ENCODE peak calls at places on chromosome 7, in eight cellular contexts. R, G, M, J, Q, X, I and C are unnamed samples.

GRCh38 chr7:44615149-44615611 is 8.8 kb downstream of the OGDH start:
- DNase-seq in R (no peak), G (peak; percentile 78), M (no peak), J (peak; percentile 48), Q (peak; percentile 64), X (no peak), I (peak; percentile 78), C (no peak)

GRCh38 chr7:23106491-23106800 is 861 bp downstream of the KLHL7 start:
- DNase-seq in R (no peak), G (no peak), M (no peak), J (no peak), Q (no peak), X (peak; percentile 80), I (no peak), C (peak; percentile 86)

GRCh38 chr7:156895024-156895780 is 2.2 kb upstream of the LMBR1 start:
- DNase-seq in R (no peak), G (no peak), M (no peak), J (peak; percentile 20), Q (no peak), X (no peak), I (no peak), C (no peak)

GRCh38 chr7:70694909-70695803 is 436.8 kb upstream of the GALNT17 start:
- DNase-seq in R (no peak), G (no peak), M (peak; percentile 29), J (peak; percentile 13), Q (peak; percentile 53), X (peak; percentile 48), I (peak; percentile 59), C (no peak)

GRCh38 chr7:32507416-32507815 is 12.1 kb downstream of the AVL9 start:
- DNase-seq in R (no peak), G (no peak), M (no peak), J (no peak), Q (no peak), X (no peak), I (no peak), C (no peak)

GRCh38 chr7:44569958-44570357 is 3.8 kb downstream of the DDX56 start:
- DNase-seq in R (no peak), G (no peak), M (no peak), J (no peak), Q (no peak), X (no peak), I (no peak), C (no peak)

GRCh38 chr7:158695726-158696452 is 8.7 kb downstream of the NCAPG2 start:
- DNase-seq in R (no peak), G (peak; percentile 82), M (no peak), J (peak; percentile 84), Q (no peak), X (peak; percentile 64), I (peak; percentile 67), C (no peak)

GRCh38 chr7:142516038-142516501 is 233.2 kb upstream of the PRSS1 start:
- DNase-seq in R (no peak), G (no peak), M (no peak), J (no peak), Q (no peak), X (peak; percentile 83), I (peak; percentile 80), C (peak; percentile 29)

GRCh38 chr7:158394936-158395335 is 192.7 kb downstream of the PTPRN2 start:
- DNase-seq in R (no peak), G (no peak), M (peak; percentile 27), J (peak; percentile 34), Q (no peak), X (peak; percentile 82), I (peak; percentile 42), C (no peak)

GRCh38 chr7:34062341-34062740 is 157.0 kb downstream of the BMPER start:
- DNase-seq in R (no peak), G (no peak), M (no peak), J (no peak), Q (no peak), X (no peak), I (no peak), C (no peak)

GRCh38 chr7:134605978-134606923 is 40.4 kb upstream of the BPGM start:
- DNase-seq in R (peak; percentile 72), G (peak; percentile 77), M (peak; percentile 42), J (peak; percentile 67), Q (peak; percentile 67), X (peak; percentile 83), I (peak; percentile 46), C (peak; percentile 36)

GRCh38 chr7:21767300-21767900 is 178.3 kb downstream of the CDCA7L start:
- DNase-seq in R (no peak), G (no peak), M (peak; percentile 13), J (peak; percentile 26), Q (no peak), X (peak; percentile 94), I (peak; percentile 95), C (no peak)

GRCh38 chr7:1734331-1734730 is 64.3 kb downstream of the ELFN1 start:
- DNase-seq in R (no peak), G (no peak), M (no peak), J (no peak), Q (no peak), X (no peak), I (no peak), C (no peak)

DNA sequence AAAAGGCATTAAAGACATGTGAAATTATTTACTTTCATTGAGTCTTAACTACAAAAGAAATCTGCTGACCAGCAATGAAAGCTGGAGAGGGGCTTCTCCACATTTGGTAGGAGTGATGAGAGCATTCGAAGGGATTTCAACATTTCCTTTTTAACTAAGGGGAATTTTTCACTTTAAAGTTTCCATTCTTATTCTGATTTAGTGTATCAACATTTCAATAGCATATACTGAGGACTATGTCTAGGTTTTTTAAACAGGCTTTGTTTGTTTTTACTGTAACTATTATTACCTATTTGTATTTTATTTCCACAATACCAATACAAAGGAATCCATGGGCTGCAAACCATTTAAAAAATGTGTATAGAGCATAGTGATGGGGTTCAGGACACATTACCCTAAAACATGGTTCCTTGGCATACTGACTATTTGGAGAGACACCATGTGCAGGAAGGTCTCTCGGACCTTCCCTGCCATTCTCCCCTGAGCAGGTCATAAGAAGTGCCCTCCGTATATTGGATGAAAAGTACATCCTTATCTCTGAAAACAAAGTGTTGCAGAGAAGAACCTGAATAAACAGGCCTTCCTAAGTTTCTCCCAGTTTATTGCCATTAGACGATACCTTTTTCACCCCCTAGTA is 278.7 kb downstream of the DOCK4 start:
- DNase-seq in R (no peak), G (no peak), M (no peak), J (no peak), Q (no peak), X (peak; percentile 68), I (no peak), C (no peak)
- H3K27ac ChIP-seq in R (no peak overlapping the region), G (no peak overlapping the region), M (no peak overlapping the region), J (no peak overlapping the region), Q (no peak overlapping the region), X (peak overlapping the region; percentile 84), I (no peak overlapping the region), C (no peak overlapping the region)

GRCh38 chr7:111933614-111934013 is 272.6 kb downstream of the DOCK4 start:
- DNase-seq in R (no peak), G (no peak), M (no peak), J (no peak), Q (no peak), X (no peak), I (no peak), C (no peak)

GRCh38 chr7:111929258-111929657 is 276.9 kb downstream of the DOCK4 start:
- DNase-seq in R (no peak), G (no peak), M (no peak), J (no peak), Q (no peak), X (no peak), I (no peak), C (no peak)

GRCh38 chr7:111931958-111932357 is 274.2 kb downstream of the DOCK4 start:
- DNase-seq in R (no peak), G (no peak), M (no peak), J (no peak), Q (no peak), X (no peak), I (no peak), C (no peak)

DNA sequence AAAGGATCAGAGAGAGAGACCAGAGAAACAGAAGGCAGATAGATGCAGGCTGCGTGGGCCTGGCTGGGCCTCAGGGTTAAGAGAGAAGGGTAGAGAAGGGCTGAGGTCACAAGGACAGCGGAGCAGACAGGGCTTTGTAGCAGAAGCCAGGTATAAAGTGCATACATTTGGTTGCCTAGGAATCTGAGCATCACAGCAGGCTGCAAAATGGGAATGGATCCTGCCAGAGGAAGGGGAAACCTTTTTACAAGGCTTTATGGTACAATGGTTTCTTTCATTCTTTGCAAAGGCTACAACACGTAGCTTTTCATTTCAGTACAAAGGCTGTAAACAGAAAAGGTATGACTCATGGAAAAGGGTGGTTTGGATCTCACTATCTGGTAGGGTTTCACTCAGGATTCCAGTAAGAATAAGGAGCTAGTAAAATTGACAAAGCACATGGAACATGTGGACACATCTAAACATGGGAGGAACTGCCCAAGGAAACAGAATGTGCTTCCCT is 275.1 kb downstream of the DOCK4 start:
- DNase-seq in R (no peak), G (no peak), M (no peak), J (no peak), Q (no peak), X (peak; percentile 42), I (peak; percentile 63), C (no peak)
- H3K27ac ChIP-seq in R (peak overlapping the region; percentile 56), G (no peak overlapping the region), M (peak overlapping the region; percentile 72), J (no peak overlapping the region), Q (peak overlapping the region; percentile 30), X (peak overlapping the region; percentile 33), I (no peak overlapping the region), C (no peak overlapping the region)

GRCh38 chr7:5348134-5349004 is 65.6 kb downstream of the SLC29A4 start:
- DNase-seq in R (no peak), G (no peak), M (no peak), J (no peak), Q (no peak), X (peak; percentile 70), I (no peak), C (no peak)
- H3K27ac ChIP-seq in R (no peak overlapping the region), G (no peak overlapping the region), M (no peak overlapping the region), J (peak overlapping the region; percentile 5), Q (no peak overlapping the region), X (no peak overlapping the region), I (no peak overlapping the region), C (no peak overlapping the region)

DNA sequence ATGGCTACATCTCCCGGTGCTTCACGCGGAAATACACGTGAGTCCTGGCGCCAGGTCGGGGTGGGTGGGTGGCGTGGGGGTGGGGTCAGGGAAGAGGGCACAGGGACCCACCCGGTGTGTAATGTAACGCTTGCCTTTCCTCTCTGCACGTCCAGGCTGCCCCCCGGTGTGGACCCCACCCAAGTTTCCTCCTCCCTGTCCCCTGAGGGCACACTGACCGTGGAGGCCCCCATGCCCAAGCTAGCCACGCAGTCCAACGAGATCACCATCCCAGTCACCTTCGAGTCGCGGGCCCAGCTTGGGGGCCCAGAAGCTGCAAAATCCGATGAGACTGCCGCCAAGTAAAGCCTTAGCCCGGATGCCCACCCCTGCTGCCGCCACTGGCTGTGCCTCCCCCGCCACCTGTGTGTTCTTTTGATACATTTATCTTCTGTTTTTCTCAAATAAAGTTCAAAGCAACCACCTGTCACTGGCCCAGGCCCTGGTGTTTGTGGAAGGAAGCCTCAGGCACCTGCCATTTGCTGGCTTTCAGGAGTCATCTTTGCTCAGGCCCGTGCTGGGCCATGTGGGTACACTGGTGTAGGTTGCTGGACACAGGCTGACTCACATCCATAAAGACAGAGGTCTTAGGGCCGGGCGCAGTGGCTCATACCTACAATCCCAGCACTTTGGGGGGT is 1.5 kb downstream of the HSPB1 start:
- DNase-seq in R (no peak), G (no peak), M (no peak), J (peak; percentile 69), Q (peak; percentile 80), X (no peak), I (no peak), C (no peak)
- H3K27ac ChIP-seq in R (peak overlapping the region; percentile 97), G (peak overlapping the region; percentile 93), M (peak overlapping the region; percentile 100), J (peak overlapping the region; percentile 97), Q (peak overlapping the region; percentile 98), X (no peak overlapping the region), I (no peak overlapping the region), C (peak overlapping the region; percentile 100)